ENCODE peak calls at places on chromosomes 6 and 20, in seven cellular contexts. E is stimulated activated CD8-positive, alpha-beta memory T cell treated with anti-CD3 and anti-CD28 coated beads, Interleukin-12 subunit alpha, Interleukin-12 subunit beta, amount 100 ng/mL, for 4 hours; H is NCI-H1092 treated with DMSO at 0.1 percent for 48 hours; J is RCC 7860; U is ecto neural progenitor cell; W is stimulated activated CD4-positive, alpha-beta T cell treated with anti-CD3 and anti-CD28 coated beads, Interleukin-1b, Interleukin-23, amount 100 ng/mL, for 24 hours; P is anterior cingulate cortex. T is an unnamed sample.

GRCh38 chr6:143505111-143505510 is 6.4 kb downstream of the FUCA2 start:
- DNase-seq in U (no peak), W (no peak), J (no peak), E (no peak), P (no peak), H (no peak), T (no peak)

GRCh38 chr6:34000281-34000680 is 145.6 kb downstream of the GRM4 start:
- DNase-seq in E (no peak), U (no peak), J (no peak), W (no peak), H (no peak), P (no peak), T (no peak)

GRCh38 chr6:2861071-2861821 is 19.6 kb upstream of the SERPINB1 start:
- DNase-seq in J (no peak), P (no peak), H (no peak), E (no peak), U (no peak), W (no peak), T (no peak)

GRCh38 chr6:111972714-111973678 is 80.9 kb upstream of the CCN6 start:
- DNase-seq in W (no peak), E (peak), U (no peak), H (no peak), J (peak), P (no peak), T (no peak)

GRCh38 chr20:59820204-59821041 is 113.0 kb downstream of the SYCP2 start:
- DNase-seq in E (no peak), J (no peak), P (peak), U (peak), W (no peak), H (peak), T (no peak)

GRCh38 chr20:34037121-34037520 is 43.4 kb downstream of the RALY start:
- DNase-seq in W (peak), J (no peak), P (no peak), E (peak), H (no peak), U (no peak), T (no peak)

GRCh38 chr20:38873050-38873581 is 53.1 kb upstream of the FAM83D start:
- DNase-seq in E (peak), P (no peak), J (no peak), W (peak), U (no peak), H (no peak), T (no peak)

GRCh38 chr6:137701942-137702341 is 165.1 kb upstream of the TNFAIP3 start:
- DNase-seq in E (no peak), U (no peak), W (no peak), P (no peak), J (no peak), H (no peak), T (no peak)

GRCh38 chr6:30378290-30378937 is 33.5 kb downstream of the RPP21 start:
- DNase-seq in P (no peak), E (no peak), U (no peak), H (no peak), W (no peak), J (no peak), T (no peak)

GRCh38 chr6:27757307-27757706 is 154.9 kb downstream of the OR2B2 start:
- DNase-seq in P (no peak), E (peak), W (no peak), J (no peak), U (peak), H (no peak), T (no peak)

GRCh38 chr20:23159256-23159922 is 73.3 kb upstream of the CD93 start:
- DNase-seq in J (no peak), E (no peak), P (no peak), W (no peak), H (no peak), U (peak), T (no peak)

GRCh38 chr6:69719602-69720193 is 77.1 kb downstream of the LMBRD1 start:
- DNase-seq in U (no peak), H (no peak), P (no peak), E (no peak), W (no peak), J (no peak), T (no peak)

GRCh38 chr6:1499798-1500197 is 109.9 kb upstream of the FOXC1 start:
- DNase-seq in J (no peak), P (no peak), W (no peak), H (no peak), U (no peak), E (no peak), T (no peak)

GRCh38 chr20:63939061-63939935 is 16.9 kb downstream of the UCKL1 start:
- DNase-seq in E (no peak), U (no peak), P (no peak), H (no peak), J (no peak), W (no peak), T (no peak)

GRCh38 chr6:56806368-56806767 is 148.5 kb upstream of the BEND6 start:
- DNase-seq in H (no peak), E (no peak), W (no peak), U (no peak), P (no peak), J (no peak), T (no peak)

GRCh38 chr20:23135449-23136447 is 49.6 kb upstream of the CD93 start:
- DNase-seq in P (no peak), E (no peak), H (no peak), W (no peak), J (no peak), U (no peak), T (no peak)

GRCh38 chr6:168535711-168536110 is 94.7 kb downstream of the SMOC2 start:
- DNase-seq in J (no peak), E (no peak), W (no peak), P (no peak), H (no peak), U (no peak), T (no peak)

GRCh38 chr6:25508051-25508450 is 144.0 kb upstream of the SCGN start:
- DNase-seq in W (no peak), P (no peak), U (no peak), E (no peak), J (no peak), H (no peak), T (no peak)

GRCh38 chr6:13725570-13725969 is 13.9 kb upstream of the RANBP9 start:
- DNase-seq in W (no peak), U (no peak), H (no peak), J (peak), E (no peak), P (no peak), T (no peak)

GRCh38 chr6:49782293-49783181 is 4.5 kb downstream of the PGK2 start:
- DNase-seq in W (no peak), U (no peak), E (no peak), J (no peak), P (no peak), H (no peak), T (no peak)

GRCh38 chr20:46546936-46547335 is 3.5 kb downstream of the OCSTAMP start:
- DNase-seq in W (no peak), P (no peak), E (no peak), U (no peak), J (no peak), H (no peak), T (no peak)

GRCh38 chr6:82118150-82118562 is 129.4 kb downstream of the IBTK start:
- DNase-seq in U (no peak), E (no peak), J (no peak), H (no peak), W (no peak), P (no peak), T (no peak)

GRCh38 chr20:56764671-56765070 is 135.6 kb downstream of the TFAP2C start:
- DNase-seq in H (no peak), U (no peak), P (no peak), E (no peak), J (no peak), W (no peak), T (no peak)

GRCh38 chr20:13865825-13866351 is 81.1 kb downstream of the NDUFAF5 start:
- DNase-seq in U (no peak), H (peak), E (no peak), J (no peak), P (no peak), W (no peak), T (no peak)

GRCh38 chr6:25717856-25718740 is 36.4 kb upstream of the SLC17A4 start:
- DNase-seq in U (no peak), H (peak), J (peak), E (no peak), P (no peak), W (no peak), T (no peak)

GRCh38 chr6:125316621-125317020 is 14.9 kb upstream of the HDDC2 start:
- DNase-seq in J (no peak), E (no peak), H (no peak), P (peak), U (no peak), W (no peak), T (no peak)

GRCh38 chr20:56504373-56505005 is 20.1 kb upstream of the FAM209A start:
- DNase-seq in E (no peak), H (no peak), U (no peak), P (no peak), J (no peak), W (peak), T (peak)

GRCh38 chr6:80433010-80433665 is 326.7 kb downstream of the BCKDHB start:
- DNase-seq in H (no peak), P (no peak), U (peak), J (no peak), E (no peak), W (no peak), T (no peak)

T was measured in H1.